ENCODE peak calls at places on chromosomes 4 and X, in four cellular contexts. C is neuronal stem cell, P is H9, L is H1. U is an unnamed sample.

GRCh38 chr4:100907465-100908454 is 389.9 kb upstream of the EMCN start:
- DNase-seq in L (no peak), C (no peak), P (no peak), U (peak)

GRCh38 chr4:146245899-146246298 is 31.6 kb downstream of the REELD1 start:
- DNase-seq in P (no peak), C (no peak), L (no peak), U (no peak)

GRCh38 chr4:98994474-98995182 is 893 bp upstream of the METAP1 start:
- DNase-seq in P (no peak), C (no peak), L (no peak), U (no peak)

GRCh38 chrX:80876877-80877276 is 67.2 kb upstream of the BRWD3 start:
- DNase-seq in C (peak), P (no peak), L (no peak), U (peak)

GRCh38 chrX:152641996-152642395 is 4.3 kb downstream of the GABRQ start:
- DNase-seq in P (peak), L (no peak), C (peak), U (no peak)

GRCh38 chr4:22645481-22646182 is 47.1 kb upstream of the GBA3 start:
- DNase-seq in L (no peak), P (no peak), C (no peak), U (no peak)

GRCh38 chr4:79141530-79141929 is 184.3 kb downstream of the NAA11 start:
- DNase-seq in L (peak), C (peak), P (peak), U (peak)

GRCh38 chrX:17020828-17021821 is 74.7 kb downstream of the REPS2 start:
- DNase-seq in L (no peak), P (no peak), C (no peak), U (no peak)

GRCh38 chrX:70497026-70497425 is 52.4 kb downstream of the DLG3 start:
- DNase-seq in L (no peak), C (no peak), P (no peak), U (no peak)

GRCh38 chr4:125070869-125071268 is 243.9 kb upstream of the FAT4 start:
- DNase-seq in P (no peak), C (no peak), L (no peak), U (no peak)

GRCh38 chr4:8247047-8247930 is 22.3 kb upstream of the HTRA3 start:
- DNase-seq in P (no peak), L (no peak), C (no peak), U (peak)

GRCh38 chrX:84729809-84730208 is 227.6 kb upstream of the HDX start:
- DNase-seq in L (no peak), P (peak), C (peak), U (peak)

GRCh38 chr4:55437356-55437796 is 41.6 kb downstream of the TMEM165 start:
- DNase-seq in C (no peak), L (no peak), P (no peak), U (peak)

GRCh38 chr4:856468-856901 is 30.6 kb upstream of the CPLX1 start:
- DNase-seq in L (no peak), P (no peak), C (no peak), U (no peak)

GRCh38 chr4:58749206-58749605 is 1639.0 kb upstream of the IGFBP7 start:
- DNase-seq in C (no peak), P (no peak), L (no peak), U (no peak)

GRCh38 chr4:15451866-15452765 is 17.6 kb upstream of the CC2D2A start:
- DNase-seq in L (no peak), P (no peak), C (no peak), U (peak)

GRCh38 chr4:186486172-186486571 is 69.2 kb downstream of the MTNR1A start:
- DNase-seq in C (peak), L (no peak), P (no peak), U (no peak)

GRCh38 chrX:30887721-30888120 is 1.3 kb downstream of the TAB3 start:
- DNase-seq in L (no peak), C (no peak), P (no peak), U (no peak)

GRCh38 chr4:6918345-6918744 is 8.7 kb downstream of the TBC1D14 start:
- DNase-seq in C (no peak), P (no peak), L (no peak), U (no peak)

GRCh38 chr4:164446516-164446915 is 307.4 kb upstream of the SMIM31 start:
- DNase-seq in L (no peak), P (no peak), C (no peak), U (peak)

GRCh38 chrX:11591712-11592351 is 73.9 kb downstream of the ARHGAP6 start:
- DNase-seq in C (no peak), P (no peak), L (no peak), U (peak)

GRCh38 chr4:156553659-156554058 is 417.9 kb downstream of the PDGFC start:
- DNase-seq in L (no peak), P (no peak), C (no peak), U (no peak)

GRCh38 chr4:85102606-85103005 is 136.1 kb upstream of the WDFY3 start:
- DNase-seq in P (no peak), L (no peak), C (no peak), U (peak)

GRCh38 chrX:48864210-48864609 is 28.8 kb upstream of the PCSK1N start:
- DNase-seq in C (no peak), L (no peak), P (no peak), U (peak)

GRCh38 chr4:4461850-4462249 is 74.9 kb downstream of the NSG1 start:
- DNase-seq in P (no peak), C (no peak), L (no peak), U (no peak)

GRCh38 chrX:115898382-115899001 is 272.1 kb upstream of the AGTR2 start:
- DNase-seq in P (peak), L (no peak), C (no peak), U (no peak)

DNA sequence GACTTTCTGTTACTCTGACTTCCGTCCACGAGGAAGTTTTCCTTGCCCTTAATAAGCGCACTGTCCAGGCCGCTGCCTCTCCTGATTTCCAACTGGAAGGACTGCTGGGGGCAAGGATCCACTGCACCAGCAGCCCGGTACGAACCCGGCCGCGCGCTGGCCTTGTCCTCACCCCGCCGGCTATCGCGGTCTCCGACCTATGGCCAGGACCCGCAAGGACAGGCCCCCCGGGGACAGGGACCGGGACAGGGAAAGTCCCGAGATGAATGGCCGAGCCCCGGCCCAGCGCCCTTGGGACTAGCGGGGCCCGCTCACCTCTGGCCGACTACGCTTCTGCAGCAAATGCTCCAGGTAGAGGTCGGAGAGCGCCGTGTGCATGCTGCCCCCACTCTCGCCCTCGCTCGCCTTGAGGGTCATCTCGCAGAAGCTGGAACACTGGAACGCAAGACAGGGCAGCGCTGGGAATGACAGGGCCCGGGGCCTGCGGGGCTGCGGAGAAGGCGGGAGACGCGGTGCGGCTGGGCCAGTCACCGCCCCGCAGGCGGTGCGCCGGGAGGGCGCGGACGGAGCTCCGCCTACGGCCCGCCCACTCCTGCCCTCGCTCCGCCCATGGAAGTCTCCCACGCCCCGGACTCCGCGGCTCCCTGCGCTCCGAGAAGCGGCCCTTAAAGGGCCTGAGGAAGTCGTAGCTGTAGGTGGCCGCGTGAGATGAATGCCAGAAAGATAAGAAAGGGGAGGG is at the start of gene MPP1:
- DNase-seq in L (no peak), P (peak), C (peak), U (peak)
- H2BK12ac ChIP-seq in L (no peak), P (no peak), C (no peak), U (no peak)

DNA sequence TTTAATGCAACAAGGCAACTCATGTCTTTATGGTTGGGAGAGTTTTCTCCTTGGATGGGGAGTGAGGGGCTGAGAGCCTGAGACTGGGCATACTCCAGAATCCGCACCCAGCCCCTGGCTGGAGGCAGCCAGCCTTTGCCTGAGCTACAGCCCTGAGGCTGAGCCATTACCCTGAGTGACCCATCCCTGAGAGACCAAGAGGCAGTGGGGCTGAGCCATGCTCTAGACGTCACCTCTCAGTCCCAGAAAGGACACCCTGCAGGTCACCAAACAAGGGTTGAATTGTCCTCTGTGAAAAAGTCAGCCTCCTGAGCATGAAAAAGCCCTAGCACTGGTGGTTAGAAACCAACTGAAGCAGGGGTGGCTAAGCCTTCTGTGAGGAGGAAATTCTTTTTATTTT is 151.2 kb upstream of the GATB start:
- DNase-seq in P (no peak), C (no peak), L (no peak), U (no peak)
- H3K23ac ChIP-seq in P (no peak), C (no peak), L (no peak), U (no peak)

DNA sequence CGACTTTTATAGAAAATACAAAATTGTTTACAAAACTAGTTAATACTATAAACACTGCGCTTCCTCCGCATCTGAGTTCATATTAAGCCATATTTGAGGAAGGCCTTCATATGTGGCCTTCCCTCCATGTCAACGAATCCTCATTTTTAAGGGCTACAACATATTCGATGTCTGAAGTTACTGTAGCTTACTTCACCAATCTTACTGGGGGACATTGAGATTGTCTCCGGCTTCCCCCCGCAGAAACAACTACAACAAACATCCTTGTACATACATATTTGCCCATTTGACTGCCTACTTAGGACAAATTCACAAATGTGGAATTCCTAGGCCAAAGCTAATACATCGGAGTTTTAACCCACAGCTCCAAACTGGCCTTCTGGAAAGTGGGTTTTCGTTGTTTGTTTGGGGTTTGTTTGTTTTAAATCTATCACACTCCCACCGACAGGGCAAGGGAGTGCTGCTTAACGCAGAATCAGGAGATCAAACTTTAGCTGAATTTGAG is 581 bp upstream of the FAM114A1 start:
- DNase-seq in L (no peak), C (no peak), P (no peak), U (no peak)
- H2BK12ac ChIP-seq in L (peak), C (no peak), P (no peak), U (no peak)

DNA sequence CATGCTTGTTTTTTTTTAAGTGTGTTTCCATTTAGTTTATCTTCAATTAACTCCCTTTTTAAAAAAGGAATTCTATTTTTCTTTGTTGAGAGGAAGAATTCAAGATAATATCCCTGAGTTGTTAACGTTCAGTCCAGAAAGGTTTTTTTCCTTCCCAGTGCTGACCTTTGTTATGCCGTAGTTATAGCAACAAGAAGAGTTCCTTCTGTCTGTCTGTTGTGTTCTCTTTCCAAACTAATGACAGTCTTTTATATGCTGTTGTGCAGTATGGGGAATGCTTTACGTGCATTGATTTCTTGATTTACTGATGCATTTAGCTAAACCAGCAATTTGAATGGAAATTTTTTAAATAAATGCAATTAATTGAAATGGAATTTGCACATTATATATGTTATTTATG is 6.6 kb upstream of the CXXC4 start:
- DNase-seq in C (no peak), P (no peak), L (no peak), U (peak)
- H3K23ac ChIP-seq in C (no peak), P (no peak), L (no peak), U (no peak)

DNA sequence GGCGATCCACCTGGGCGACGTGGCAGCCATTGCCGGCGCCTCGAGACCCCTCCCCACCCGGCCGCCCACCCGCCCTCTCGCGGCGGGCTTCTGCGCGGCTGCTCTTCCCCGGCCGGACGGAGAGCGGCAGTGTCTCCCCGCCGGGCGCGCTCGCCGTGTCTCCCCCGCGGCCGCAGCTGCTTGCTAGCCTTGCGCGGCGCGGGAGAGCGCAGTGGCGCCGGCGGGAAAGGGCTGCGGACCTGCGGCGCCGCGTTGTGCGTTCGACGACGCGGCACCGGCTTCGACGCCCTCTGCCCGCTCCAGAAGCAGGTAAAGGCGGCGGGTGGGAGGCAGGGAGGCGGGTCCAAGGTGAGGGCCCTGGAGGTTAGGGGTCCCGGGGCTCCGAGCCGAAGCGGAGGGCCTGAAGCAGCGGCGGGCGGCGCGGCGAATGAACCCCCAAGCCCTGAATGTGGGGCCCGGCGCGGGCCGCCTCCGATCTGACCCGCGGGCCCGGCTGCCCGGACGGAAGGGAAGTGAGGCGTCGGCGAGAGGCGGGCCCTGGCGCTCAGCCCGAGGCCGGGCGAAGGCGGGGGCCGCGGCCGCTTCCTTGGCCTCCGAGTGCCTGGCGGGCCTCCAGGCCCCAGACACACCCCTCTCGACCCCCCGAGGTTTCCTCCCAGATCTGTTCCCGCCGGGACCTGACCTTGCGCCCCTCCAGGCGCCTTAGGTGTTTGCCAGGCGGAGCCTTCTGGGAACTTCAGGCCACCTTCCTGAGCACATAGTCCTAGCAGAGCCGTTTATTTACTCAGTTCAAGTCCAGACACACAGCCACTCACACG is at the start of gene N4BP2:
- DNase-seq in C (peak), P (peak), L (no peak), U (peak)
- H2BK12ac ChIP-seq in C (peak), P (no peak), L (no peak), U (peak)

DNA sequence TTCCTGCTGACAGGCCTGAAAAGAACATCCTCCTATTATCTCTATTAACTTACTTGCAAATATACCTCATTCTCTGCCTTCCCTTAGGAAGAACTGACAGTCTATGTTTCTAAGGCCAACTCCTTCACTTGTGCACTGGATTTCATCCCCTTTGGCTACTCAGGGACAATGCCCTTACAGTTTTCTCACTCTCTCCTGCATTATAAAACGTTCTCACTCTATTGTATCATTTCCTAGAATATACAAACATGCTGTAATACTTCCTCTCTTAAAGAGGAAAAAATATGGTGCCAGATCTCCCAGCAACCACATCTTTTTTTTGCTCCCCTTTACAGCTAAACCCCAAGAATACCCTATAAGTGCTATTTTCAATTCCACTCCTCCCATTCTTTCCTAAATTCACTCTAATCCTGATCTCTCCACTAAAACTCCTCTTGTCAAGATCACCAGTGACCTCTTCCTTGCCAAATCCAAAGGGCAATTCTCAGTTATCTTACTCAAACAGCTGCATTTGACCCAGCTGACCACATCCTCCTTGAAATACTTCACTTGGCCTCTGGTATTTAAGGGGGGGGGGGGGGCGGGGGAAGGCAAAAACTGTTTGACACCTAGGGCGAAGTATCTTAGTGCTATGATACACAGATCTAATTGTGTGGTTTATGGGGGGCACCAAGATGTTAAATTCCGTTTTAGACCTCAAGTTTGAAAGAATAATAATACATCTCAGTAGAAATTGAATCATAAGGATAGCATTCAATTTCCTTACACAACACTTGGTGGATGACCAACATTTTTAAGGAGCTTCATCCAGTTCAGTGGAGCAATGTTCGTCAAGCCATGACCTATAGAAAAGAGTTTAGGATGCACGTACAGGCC is 1.6 kb downstream of the RCHY1 start:
- DNase-seq in C (no peak), P (no peak), L (no peak), U (peak)
- H3K23ac ChIP-seq in C (no peak), P (no peak), L (no peak), U (no peak)